ENCODE peak calls at places on chromosomes 4 and X, in ten cellular contexts. W is GM23248; M is IMR-90; N is AG10803; L is fibroblast of mammary gland; A is PC-9; X is fibroblast of lung; Y is CD8-positive, alpha-beta T cell; B is bronchial epithelial cell; S is brain microvascular endothelial cell. G is an unnamed sample.

GRCh38 chr4:102338405-102338804 is 6.9 kb downstream of the SLC39A8 start:
- DNase-seq in L (peak), B (peak), X (peak), N (no peak), A (no peak), Y (no peak), W (peak), M (no peak), S (peak), G (no peak)

GRCh38 chrX:22397566-22397965 is 124.9 kb downstream of the CBLL2 start:
- DNase-seq in Y (no peak), L (no peak), B (peak), M (peak), W (peak), X (peak), A (no peak), N (no peak), S (no peak), G (no peak)

GRCh38 chrX:102837843-102838242 is 99.2 kb upstream of the RAB40AL start:
- DNase-seq in N (peak), X (peak), A (no peak), M (no peak), L (no peak), B (peak), W (peak), S (no peak), Y (no peak), G (no peak)

GRCh38 chr4:176794151-176794550 is 1.4 kb upstream of the VEGFC start:
- DNase-seq in W (peak), S (peak), X (peak), M (peak), L (peak), Y (no peak), B (peak), N (peak), A (peak), G (no peak)

GRCh38 chr4:19239565-19239964 is 1012.1 kb upstream of the SLIT2 start:
- DNase-seq in L (peak), W (peak), N (no peak), A (no peak), X (peak), S (peak), Y (no peak), M (peak), B (peak), G (no peak)

GRCh38 chrX:13223868-13224555 is 95.8 kb downstream of the ATXN3L start:
- DNase-seq in B (peak), A (peak), M (peak), X (peak), Y (no peak), W (peak), L (peak), S (peak), N (peak), G (no peak)

GRCh38 chr4:165748321-165748720 is 124.7 kb upstream of the TLL1 start:
- DNase-seq in M (no peak), X (no peak), L (no peak), W (no peak), S (no peak), Y (no peak), B (no peak), A (no peak), N (no peak), G (no peak)

GRCh38 chr4:182843813-182844325 is 73.3 kb downstream of the DCTD start:
- DNase-seq in W (no peak), S (no peak), L (no peak), M (no peak), A (no peak), X (no peak), N (no peak), Y (no peak), B (peak), G (no peak)

GRCh38 chr4:74420863-74421262 is 24.1 kb upstream of the AREG start:
- DNase-seq in B (no peak), X (no peak), N (no peak), L (no peak), Y (no peak), S (no peak), W (no peak), M (no peak), A (no peak), G (no peak)

GRCh38 chr4:108991929-108992328 is 229.1 kb upstream of the ETNPPL start:
- DNase-seq in M (peak), Y (no peak), S (peak), X (peak), W (peak), N (peak), A (no peak), B (peak), L (peak), G (no peak)

GRCh38 chr4:77418333-77418732 is 187.3 kb upstream of the CXCL13 start:
- DNase-seq in W (peak), Y (no peak), S (no peak), N (peak), B (peak), L (peak), A (no peak), M (no peak), X (peak), G (no peak)

GRCh38 chrX:56802921-56803848 is 74.1 kb downstream of the NBDY start:
- DNase-seq in A (no peak), M (peak), L (peak), N (peak), W (peak), X (peak), S (peak), B (peak), Y (no peak), G (no peak)

GRCh38 chrX:2710041-2710471 is 19.0 kb downstream of the CD99 start:
- DNase-seq in N (peak), L (peak), W (peak), Y (no peak), M (peak), A (peak), B (peak), S (peak), X (peak), G (no peak)

GRCh38 chr4:4861592-4862551 is 2.4 kb downstream of the MSX1 start:
- DNase-seq in N (no peak), L (no peak), S (no peak), A (no peak), Y (no peak), X (no peak), W (no peak), M (no peak), B (no peak), G (no peak)
- H3K4me3 ChIP-seq in N (peak), L (peak), S (peak), A (no peak), Y (no peak), X (no peak), W (peak), M (peak), B (no peak), G (no peak)

GRCh38 chr4:6889736-6890324 is 19.8 kb upstream of the TBC1D14 start:
- DNase-seq in Y (no peak), W (no peak), L (no peak), A (no peak), M (no peak), X (no peak), N (no peak), B (no peak), S (no peak), G (no peak)

GRCh38 chr4:6892190-6892908 is 17.3 kb upstream of the TBC1D14 start:
- DNase-seq in X (peak), Y (no peak), A (no peak), W (peak), N (peak), S (peak), B (no peak), L (peak), M (peak), G (peak)

GRCh38 chr4:6892909-6893202 is 16.8 kb upstream of the TBC1D14 start:
- DNase-seq in Y (no peak), A (no peak), L (no peak), W (no peak), N (no peak), M (no peak), X (no peak), S (no peak), B (no peak), G (no peak)

GRCh38 chr4:6890358-6890757 is 19.3 kb upstream of the TBC1D14 start:
- DNase-seq in B (no peak), X (no peak), N (no peak), L (no peak), Y (no peak), A (no peak), S (no peak), M (no peak), W (no peak), G (no peak)

DNA sequence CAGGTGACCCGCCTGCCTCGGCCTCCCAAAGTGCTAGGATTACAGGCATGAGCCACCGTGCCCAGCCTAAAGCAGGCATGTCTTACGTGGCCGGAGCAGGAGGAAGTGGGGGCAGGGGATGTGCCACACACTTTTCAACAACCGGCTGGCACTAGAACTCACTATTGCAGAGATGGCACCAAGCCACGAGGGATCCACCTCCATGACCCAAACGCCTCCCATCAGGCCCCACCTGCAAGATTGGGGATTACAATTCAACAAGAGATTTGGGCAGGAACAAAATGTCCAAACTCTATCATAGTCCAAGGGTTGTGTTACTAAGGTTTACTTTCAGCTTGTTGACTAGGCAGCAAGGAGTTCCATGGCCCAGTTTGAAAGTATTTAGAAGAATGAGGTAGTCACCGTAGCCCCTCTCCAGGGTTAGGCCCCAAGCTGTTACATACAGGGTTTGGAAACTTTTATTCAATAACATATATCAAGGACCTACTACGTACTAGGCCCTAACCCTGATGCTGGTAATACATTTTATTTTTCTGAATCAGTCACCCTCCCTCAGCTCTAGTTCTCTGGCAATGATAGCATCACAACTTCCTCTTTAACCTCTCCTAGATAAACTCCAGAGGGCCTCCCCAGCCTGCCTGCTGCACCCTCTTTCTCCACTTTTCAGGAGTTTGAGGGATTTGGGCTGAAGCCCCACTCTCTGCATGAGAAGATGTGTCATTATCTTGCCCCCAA is 18.0 kb upstream of the TBC1D14 start:
- DNase-seq in W (peak), B (no peak), X (peak), A (no peak), S (peak), L (no peak), N (no peak), Y (no peak), M (peak), G (no peak)
- H3K4me3 ChIP-seq in W (no peak), B (no peak), X (no peak), A (no peak), S (no peak), L (no peak), N (no peak), Y (peak), M (no peak), G (peak)

GRCh38 chr4:88158360-88159136 is at the start of gene ABCG2:
- DNase-seq in L (peak), N (peak), S (peak), M (peak), W (peak), X (peak), A (peak), Y (no peak), B (peak), G (peak)
- H3K4me3 ChIP-seq in L (peak), N (peak), S (peak), M (peak), W (peak), X (peak), A (peak), Y (peak), B (peak), G (peak)

GRCh38 chr4:113564493-113564892 is 197.0 kb downstream of the CAMK2D start:
- DNase-seq in W (no peak), S (no peak), A (no peak), L (no peak), Y (no peak), N (no peak), B (no peak), M (no peak), X (no peak), G (no peak)
- H3K4me3 ChIP-seq in W (no peak), S (no peak), A (no peak), L (no peak), Y (no peak), N (no peak), B (no peak), M (no peak), X (no peak), G (no peak)

GRCh38 chr4:88613417-88613875 is 21.2 kb downstream of the HERC3 start:
- DNase-seq in S (no peak), X (peak), Y (no peak), N (no peak), A (no peak), L (no peak), B (peak), W (no peak), M (no peak), G (no peak)
- H3K4me3 ChIP-seq in S (no peak), X (no peak), Y (peak), N (no peak), A (no peak), L (no peak), B (no peak), W (no peak), M (no peak), G (no peak)

DNA sequence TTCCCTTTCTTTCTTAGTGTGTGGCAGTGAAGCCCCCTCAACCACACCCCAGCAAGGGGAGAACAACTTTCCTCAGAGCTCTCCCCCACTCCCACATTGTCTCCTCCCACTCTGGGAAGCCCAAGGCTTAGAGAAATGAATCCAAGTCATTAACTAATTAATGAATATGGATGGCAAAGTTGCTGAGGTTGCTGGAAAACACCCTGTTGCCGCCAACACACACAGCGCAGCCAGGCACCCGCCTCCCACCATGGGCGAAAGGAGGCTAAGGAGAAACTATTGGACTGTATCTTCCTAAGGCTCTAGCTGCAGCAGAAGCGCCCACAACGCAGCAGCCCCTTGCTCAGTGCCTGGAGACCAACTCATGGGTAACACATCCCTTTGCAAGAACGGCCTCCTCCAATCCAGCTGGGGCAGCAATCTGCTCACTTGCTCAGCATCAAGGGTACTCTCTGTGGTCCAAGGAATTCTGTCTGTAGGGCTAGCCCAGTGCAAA is 34.2 kb downstream of the TSC22D3 start:
- DNase-seq in B (no peak), N (no peak), A (no peak), L (no peak), M (no peak), S (no peak), X (no peak), W (peak), Y (no peak), G (peak)
- H3K4me3 ChIP-seq in B (no peak), N (no peak), A (no peak), L (no peak), M (no peak), S (no peak), X (no peak), W (no peak), Y (peak), G (peak)

G was measured in BE2C.